ENCODE peak calls at places on chromosome 5, in six cellular contexts. E is hepatocyte; Q is heart left ventricle; J is transverse colon; B is endodermal cell; P is effector memory CD4-positive, alpha-beta T cell. N is an unnamed sample.
A peak's percentile ranks its signal among the peaks of the same experiment; 100 is the strongest.

GRCh38 chr5:145450286-145450969 is 384.7 kb downstream of the PRELID2 start:
- DNase-seq in E (no peak), Q (no peak), J (no peak), B (no peak), P (no peak), N (no peak)

GRCh38 chr5:73312146-73312871 is 136.3 kb downstream of the FOXD1 start:
- DNase-seq in E (peak; percentile 29), Q (no peak), J (peak; percentile 22), B (no peak), P (no peak), N (no peak)

GRCh38 chr5:109410389-109411174 is 808 bp upstream of the PJA2 start:
- DNase-seq in E (peak; percentile 89), Q (peak; percentile 79), J (peak; percentile 87), B (peak; percentile 90), P (peak; percentile 18), N (peak; percentile 81)

GRCh38 chr5:116754556-116754955 is 179.9 kb upstream of the SEMA6A start:
- DNase-seq in E (no peak), Q (no peak), J (no peak), B (no peak), P (no peak), N (no peak)

GRCh38 chr5:179836225-179837019 is 15.7 kb downstream of the SQSTM1 start:
- DNase-seq in E (peak; percentile 52), Q (no peak), J (no peak), B (no peak), P (peak; percentile 43), N (peak; percentile 57)

GRCh38 chr5:18465833-18466681 is 831.8 kb downstream of the TAF11L14 start:
- DNase-seq in E (peak; percentile 62), Q (no peak), J (peak; percentile 52), B (peak; percentile 88), P (no peak), N (peak; percentile 24)

GRCh38 chr5:31407921-31408714 is 123.8 kb downstream of the DROSHA start:
- DNase-seq in E (no peak), Q (no peak), J (no peak), B (no peak), P (no peak), N (no peak)

GRCh38 chr5:124651663-124652513 is 94.6 kb downstream of the ZNF608 start:
- DNase-seq in E (peak; percentile 86), Q (peak; percentile 88), J (peak; percentile 86), B (peak; percentile 93), P (no peak), N (peak; percentile 84)

GRCh38 chr5:148740966-148741742 is 85.3 kb upstream of the ADRB2 start:
- DNase-seq in E (peak; percentile 61), Q (no peak), J (no peak), B (no peak), P (no peak), N (peak; percentile 55)

GRCh38 chr5:160539431-160539830 is 117.8 kb downstream of the PTTG1 start:
- DNase-seq in E (no peak), Q (no peak), J (no peak), B (peak; percentile 12), P (no peak), N (no peak)

GRCh38 chr5:107869459-107870115 is 198.8 kb upstream of the EFNA5 start:
- DNase-seq in E (peak; percentile 29), Q (no peak), J (no peak), B (peak; percentile 53), P (no peak), N (no peak)

GRCh38 chr5:77066823-77067442 is 20.2 kb downstream of the ZBED3 start:
- DNase-seq in E (no peak), Q (no peak), J (no peak), B (no peak), P (no peak), N (no peak)

GRCh38 chr5:19837536-19838179 is 150.3 kb downstream of the CDH18 start:
- DNase-seq in E (no peak), Q (no peak), J (no peak), B (no peak), P (no peak), N (no peak)

GRCh38 chr5:147675168-147675567 is 107.4 kb downstream of the JAKMIP2 start:
- DNase-seq in E (no peak), Q (no peak), J (no peak), B (no peak), P (no peak), N (no peak)

GRCh38 chr5:141632650-141633049 is 4.0 kb downstream of the HDAC3 start:
- DNase-seq in E (no peak), Q (no peak), J (no peak), B (no peak), P (no peak), N (no peak)

GRCh38 chr5:134177197-134178171 is 734 bp upstream of the SKP1 start:
- DNase-seq in E (peak; percentile 80), Q (peak; percentile 20), J (peak; percentile 89), B (peak; percentile 90), P (no peak), N (no peak)

GRCh38 chr5:116130471-116130870 is 45.6 kb downstream of the COMMD10 start:
- DNase-seq in E (no peak), Q (no peak), J (no peak), B (no peak), P (no peak), N (no peak)

GRCh38 chr5:99815-100214 is 7.8 kb downstream of the PLEKHG4B start:
- DNase-seq in E (no peak), Q (no peak), J (no peak), B (no peak), P (no peak), N (no peak)

GRCh38 chr5:160959804-160960203 is 107.8 kb upstream of the ATP10B start:
- DNase-seq in E (peak; percentile 46), Q (no peak), J (peak; percentile 14), B (no peak), P (no peak), N (no peak)

GRCh38 chr5:119190470-119190869 is 119.6 kb downstream of the DMXL1 start:
- DNase-seq in E (no peak), Q (no peak), J (no peak), B (no peak), P (no peak), N (no peak)

GRCh38 chr5:142108432-142109355 is at the start of gene NDFIP1:
- DNase-seq in E (peak; percentile 94), Q (peak; percentile 92), J (peak; percentile 90), B (peak; percentile 93), P (peak; percentile 69), N (peak; percentile 93)

GRCh38 chr5:30100148-30100547 is 1093.3 kb upstream of the CDH6 start:
- DNase-seq in E (no peak), Q (no peak), J (no peak), B (no peak), P (no peak), N (no peak)

GRCh38 chr5:435961-436640 is 6.9 kb upstream of the EXOC3 start:
- DNase-seq in E (no peak), Q (no peak), J (peak; percentile 10), B (peak; percentile 72), P (no peak), N (peak; percentile 26)

GRCh38 chr5:107955321-107955720 is 284.6 kb upstream of the EFNA5 start:
- DNase-seq in E (no peak), Q (no peak), J (no peak), B (no peak), P (no peak), N (no peak)

GRCh38 chr5:160743027-160743426 is 109.0 kb downstream of the ATP10B start:
- DNase-seq in E (no peak), Q (no peak), J (no peak), B (no peak), P (no peak), N (no peak)

GRCh38 chr5:166845044-166845443 is 1446.4 kb upstream of the WWC1 start:
- DNase-seq in E (peak; percentile 63), Q (no peak), J (no peak), B (peak; percentile 69), P (no peak), N (no peak)

GRCh38 chr5:74401566-74402320 is 238.8 kb downstream of the ENC1 start:
- DNase-seq in E (no peak), Q (no peak), J (no peak), B (no peak), P (no peak), N (no peak)

DNA sequence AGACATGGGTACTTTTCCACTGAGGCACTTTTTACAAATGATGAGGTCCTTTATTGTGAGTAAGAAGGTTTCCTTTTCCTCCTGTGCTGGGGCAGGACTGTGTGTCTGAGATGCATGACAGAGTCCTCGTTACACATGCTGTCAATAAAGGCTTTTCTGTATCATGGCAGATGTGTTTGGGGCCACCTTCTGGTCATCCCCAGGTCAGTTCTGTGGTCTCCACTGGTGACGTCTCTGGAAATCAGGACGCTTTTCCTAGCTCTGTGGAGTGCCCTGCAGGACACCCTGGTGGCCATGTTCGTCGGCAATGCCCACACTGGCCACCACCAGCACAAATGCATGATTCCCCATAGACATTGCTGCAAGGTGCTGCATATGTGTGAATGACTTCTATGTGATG is 2.8 kb downstream of the CMBL start:
- DNase-seq in E (no peak), Q (no peak), J (no peak), B (no peak), P (no peak), N (no peak)
- H3K4me1 ChIP-seq in E (peaks cover 33% of the 10 kb centered on the region), Q (peaks cover 2% of the 10 kb centered on the region), J (peaks cover 62% of the 10 kb centered on the region), B (no peaks in the 10 kb centered on the region), P (peaks cover 3% of the 10 kb centered on the region), N (no peaks in the 10 kb centered on the region)

GRCh38 chr5:38789134-38789533 is 56.7 kb upstream of the OSMR start:
- DNase-seq in E (no peak), Q (no peak), J (no peak), B (no peak), P (no peak), N (no peak)
- H3K4me1 ChIP-seq in E (no peaks in the 10 kb centered on the region), Q (no peaks in the 10 kb centered on the region), J (no peaks in the 10 kb centered on the region), B (no peaks in the 10 kb centered on the region), P (no peaks in the 10 kb centered on the region), N (no peaks in the 10 kb centered on the region)

DNA sequence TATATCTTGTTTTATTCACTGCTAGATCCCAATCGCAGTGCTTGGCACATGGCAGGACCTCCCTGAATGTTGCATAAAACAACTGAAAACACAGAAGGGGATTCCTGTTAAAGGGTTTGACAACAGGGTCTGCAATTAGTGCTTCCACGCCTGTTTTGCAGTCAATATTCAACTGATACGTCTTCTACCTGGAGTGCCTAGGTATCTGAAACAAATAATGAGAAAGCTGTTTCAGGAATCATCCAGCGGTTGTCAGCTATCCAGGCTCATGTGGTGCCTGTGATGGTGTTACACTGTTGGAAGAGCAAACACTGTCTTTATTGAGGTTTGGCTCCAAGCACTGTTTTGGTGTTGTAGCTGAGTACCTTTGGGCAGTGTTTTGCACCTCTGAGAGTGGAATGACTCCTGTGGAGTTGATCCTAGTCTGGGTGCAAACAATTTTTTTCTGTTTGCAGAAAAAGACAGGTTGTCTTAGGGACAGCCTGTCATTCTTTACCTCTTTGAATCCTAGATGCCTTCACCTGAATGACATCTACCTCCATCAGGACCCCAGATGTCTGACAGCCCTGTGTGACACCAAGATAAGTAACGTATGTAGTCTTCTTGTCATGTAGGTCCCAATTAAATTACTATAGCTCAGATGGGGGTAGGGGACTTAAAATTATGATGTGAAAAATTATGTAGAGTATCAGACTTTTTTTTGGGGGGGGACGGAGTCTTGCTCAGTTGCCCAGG is 14.8 kb upstream of the MATR3 start:
- DNase-seq in E (no peak), Q (no peak), J (no peak), B (no peak), P (no peak), N (no peak)
- H3K4me1 ChIP-seq in E (peaks cover 8% of the 10 kb centered on the region), Q (peaks cover 17% of the 10 kb centered on the region), J (peaks cover 67% of the 10 kb centered on the region), B (peaks cover 32% of the 10 kb centered on the region), P (peaks cover 8% of the 10 kb centered on the region), N (no peaks in the 10 kb centered on the region)

DNA sequence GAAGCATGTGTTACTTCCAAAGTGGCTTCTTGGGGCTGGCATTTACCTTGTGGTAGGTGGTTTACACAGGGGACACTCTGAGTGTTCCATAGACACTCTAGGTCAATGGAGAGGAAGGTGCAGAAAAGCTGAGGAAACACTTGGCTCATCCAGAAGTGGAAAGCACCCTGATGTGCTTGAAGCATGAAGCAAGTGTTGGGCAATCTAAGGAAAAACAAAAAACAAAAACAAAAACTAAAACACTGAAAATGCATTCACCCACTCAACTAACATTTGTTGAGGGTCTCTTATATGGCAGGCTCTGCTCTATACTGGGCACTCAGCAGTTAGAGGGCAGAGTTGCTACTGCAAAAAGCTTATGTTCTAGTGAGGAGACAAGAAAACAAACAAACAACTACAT is 2.8 kb upstream of the ERAP2 start:
- DNase-seq in E (no peak), Q (no peak), J (no peak), B (no peak), P (no peak), N (no peak)
- H3K4me1 ChIP-seq in E (peaks cover 4% of the 10 kb centered on the region), Q (peaks cover 4% of the 10 kb centered on the region), J (peaks cover 29% of the 10 kb centered on the region), B (peaks cover 13% of the 10 kb centered on the region), P (peaks cover 14% of the 10 kb centered on the region), N (no peaks in the 10 kb centered on the region)